ENCODE peak calls at places on chromosome 7, in four cellular contexts. One of them, this sample, is unnamed.
A peak's percentile ranks its signal among the peaks of the same experiment; 100 is the strongest.

GRCh38 chr7:27899601-27900000 is 159.6 kb downstream of the TAX1BP1 start:
- DNase-seq in left cardiac atrium: no peak
- DNase-seq in Ammon's horn: no peak
- DNase-seq in kidney epithelial cell: no peak
- DNase-seq in this sample: no peak

GRCh38 chr7:47536705-47537611 is 45.0 kb downstream of the TNS3 start:
- DNase-seq in left cardiac atrium: peak; percentile 65
- DNase-seq in Ammon's horn: peak; percentile 39
- DNase-seq in kidney epithelial cell: no peak
- DNase-seq in this sample: no peak

GRCh38 chr7:40306596-40306995 is 171.8 kb downstream of the SUGCT start:
- DNase-seq in left cardiac atrium: no peak
- DNase-seq in Ammon's horn: no peak
- DNase-seq in kidney epithelial cell: no peak
- DNase-seq in this sample: no peak

GRCh38 chr7:73699370-73700069 is 16.1 kb downstream of the BUD23 start:
- DNase-seq in left cardiac atrium: no peak
- DNase-seq in Ammon's horn: no peak
- DNase-seq in kidney epithelial cell: no peak
- DNase-seq in this sample: no peak

GRCh38 chr7:82697897-82698296 is 254.3 kb upstream of the CACNA2D1 start:
- DNase-seq in left cardiac atrium: no peak
- DNase-seq in Ammon's horn: no peak
- DNase-seq in kidney epithelial cell: no peak
- DNase-seq in this sample: no peak

GRCh38 chr7:30276203-30276900 is 8.0 kb upstream of the ZNRF2 start:
- DNase-seq in left cardiac atrium: no peak
- DNase-seq in Ammon's horn: peak; percentile 84
- DNase-seq in kidney epithelial cell: no peak
- DNase-seq in this sample: peak; percentile 15

GRCh38 chr7:95511716-95512260 is 26.0 kb downstream of the ASB4 start:
- DNase-seq in left cardiac atrium: peak; percentile 62
- DNase-seq in Ammon's horn: peak; percentile 91
- DNase-seq in kidney epithelial cell: no peak
- DNase-seq in this sample: no peak

GRCh38 chr7:110870926-110871325 is 220.0 kb upstream of the LRRN3 start:
- DNase-seq in left cardiac atrium: no peak
- DNase-seq in Ammon's horn: no peak
- DNase-seq in kidney epithelial cell: no peak
- DNase-seq in this sample: no peak

GRCh38 chr7:111113263-111114017 is 22.5 kb downstream of the LRRN3 start:
- DNase-seq in left cardiac atrium: no peak
- DNase-seq in Ammon's horn: no peak
- DNase-seq in kidney epithelial cell: peak; percentile 53
- DNase-seq in this sample: no peak

This sample was measured in non-pigmented ciliary epithelial cell.